ENCODE peak calls at places on chromosomes 13 and 19, in five cellular contexts. X, I, V, O and R are unnamed samples.

GRCh38 chr19:49420227-49420626 is 3.0 kb downstream of the PTH2 start:
- DNase-seq in X (no peak), I (no peak), V (no peak), O (no peak), R (no peak)

GRCh38 chr13:102993348-102993747 is 72.9 kb downstream of the SLC10A2 start:
- DNase-seq in X (no peak), I (no peak), V (no peak), O (no peak), R (no peak)

GRCh38 chr19:883661-884211 is 9.3 kb downstream of the MED16 start:
- DNase-seq in X (no peak), I (peak; percentile 25), V (no peak), O (no peak), R (peak; percentile 91)

GRCh38 chr19:18231775-18232174 is 5.5 kb upstream of the PDE4C start:
- DNase-seq in X (no peak), I (no peak), V (no peak), O (no peak), R (no peak)

GRCh38 chr13:33087091-33087490 is 70.9 kb downstream of the KL start:
- DNase-seq in X (no peak), I (peak; percentile 49), V (no peak), O (no peak), R (no peak)

GRCh38 chr13:90365130-90365529 is 982.4 kb upstream of the MIR17HG start:
- DNase-seq in X (no peak), I (peak; percentile 38), V (peak; percentile 2), O (no peak), R (no peak)

GRCh38 chr13:27638521-27638920 is 16.8 kb downstream of the POLR1D start:
- DNase-seq in X (no peak), I (no peak), V (peak; percentile 26), O (no peak), R (no peak)

GRCh38 chr19:6521718-6522646 is 8.8 kb upstream of the TNFSF9 start:
- DNase-seq in X (no peak), I (peak; percentile 36), V (no peak), O (no peak), R (no peak)

GRCh38 chr19:55493052-55493649 is 4.9 kb downstream of the SSC5D start:
- DNase-seq in X (no peak), I (peak; percentile 61), V (no peak), O (no peak), R (no peak)

GRCh38 chr13:107457686-107458085 is 757.6 kb downstream of the LIG4 start:
- DNase-seq in X (no peak), I (no peak), V (no peak), O (peak; percentile 91), R (no peak)

GRCh38 chr13:47277774-47278173 is 380.9 kb upstream of the HTR2A start:
- DNase-seq in X (no peak), I (peak; percentile 15), V (no peak), O (no peak), R (no peak)

GRCh38 chr13:104011505-104012270 is 945.5 kb upstream of the SLC10A2 start:
- DNase-seq in X (peak; percentile 33), I (peak; percentile 9), V (peak; percentile 0), O (no peak), R (peak; percentile 7)

GRCh38 chr19:16247353-16248182 is 49.9 kb downstream of the AP1M1 start:
- DNase-seq in X (peak; percentile 96), I (peak; percentile 81), V (peak; percentile 76), O (peak; percentile 53), R (peak; percentile 87)

GRCh38 chr13:110130431-110130830 is 176.5 kb downstream of the COL4A1 start:
- DNase-seq in X (no peak), I (no peak), V (no peak), O (no peak), R (no peak)

GRCh38 chr13:110129539-110130186 is 177.3 kb downstream of the COL4A1 start:
- DNase-seq in X (no peak), I (no peak), V (no peak), O (no peak), R (no peak)

GRCh38 chr13:39012608-39013007 is 22.0 kb upstream of the STOML3 start:
- DNase-seq in X (no peak), I (no peak), V (no peak), O (no peak), R (no peak)

GRCh38 chr13:78028960-78029359 is 110.3 kb upstream of the EDNRB start:
- DNase-seq in X (no peak), I (no peak), V (no peak), O (no peak), R (no peak)

GRCh38 chr19:16209266-16209665 is 11.6 kb downstream of the AP1M1 start:
- DNase-seq in X (no peak), I (no peak), V (no peak), O (peak; percentile 56), R (no peak)

GRCh38 chr13:33678906-33679657 is 138.9 kb upstream of the RFC3 start:
- DNase-seq in X (no peak), I (peak; percentile 26), V (peak; percentile 14), O (no peak), R (peak; percentile 90)

GRCh38 chr19:43524922-43525835 is 1.8 kb downstream of the ETHE1 start:
- DNase-seq in X (peak; percentile 36), I (peak; percentile 68), V (no peak), O (no peak), R (peak; percentile 66)

GRCh38 chr13:77429320-77430142 is 102.6 kb upstream of the MYCBP2 start:
- DNase-seq in X (no peak), I (no peak), V (no peak), O (no peak), R (peak; percentile 81)